ENCODE peak calls at places on chromosomes 3 and 15, in nine cellular contexts. One of them, this sample, is unnamed.

GRCh38 chr3:51802091-51802720 is 23.2 kb upstream of the IQCF6 start:
- DNase-seq in GM13976: no peak
- DNase-seq in A673: no peak
- DNase-seq in Panc1: no peak
- DNase-seq in fibroblast of pulmonary artery: no peak
- DNase-seq in lung: no peak
- DNase-seq in choroid plexus epithelial cell: no peak
- DNase-seq in fibroblast of lung: no peak
- DNase-seq in CD4-positive, alpha-beta T cell: no peak
- DNase-seq in this sample: no peak

GRCh38 chr15:41262571-41262970 is 31.5 kb downstream of the CHP1 start:
- DNase-seq in GM13976: no peak
- DNase-seq in A673: no peak
- DNase-seq in Panc1: no peak
- DNase-seq in fibroblast of pulmonary artery: no peak
- DNase-seq in lung: no peak
- DNase-seq in choroid plexus epithelial cell: no peak
- DNase-seq in fibroblast of lung: no peak
- DNase-seq in CD4-positive, alpha-beta T cell: no peak
- DNase-seq in this sample: no peak

GRCh38 chr3:120417272-120417911 is 33.4 kb downstream of the FSTL1 start:
- DNase-seq in GM13976: peak; percentile 89
- DNase-seq in A673: peak; percentile 97
- DNase-seq in Panc1: peak; percentile 84
- DNase-seq in fibroblast of pulmonary artery: peak; percentile 99
- DNase-seq in lung: peak; percentile 95
- DNase-seq in choroid plexus epithelial cell: peak; percentile 99
- DNase-seq in fibroblast of lung: peak; percentile 98
- DNase-seq in CD4-positive, alpha-beta T cell: peak; percentile 75
- DNase-seq in this sample: peak; percentile 80

GRCh38 chr3:141452045-141452444 is 34.8 kb upstream of the RASA2 start:
- DNase-seq in GM13976: peak; percentile 64
- DNase-seq in A673: peak; percentile 70
- DNase-seq in Panc1: peak; percentile 47
- DNase-seq in fibroblast of pulmonary artery: peak; percentile 87
- DNase-seq in lung: no peak
- DNase-seq in choroid plexus epithelial cell: peak; percentile 88
- DNase-seq in fibroblast of lung: peak; percentile 61
- DNase-seq in CD4-positive, alpha-beta T cell: peak; percentile 52
- DNase-seq in this sample: no peak

GRCh38 chr15:33675246-33675645 is 293.1 kb upstream of the CHRM5 start:
- DNase-seq in GM13976: peak; percentile 42
- DNase-seq in A673: peak; percentile 65
- DNase-seq in Panc1: peak; percentile 13
- DNase-seq in fibroblast of pulmonary artery: peak; percentile 43
- DNase-seq in lung: no peak
- DNase-seq in choroid plexus epithelial cell: peak; percentile 52
- DNase-seq in fibroblast of lung: peak; percentile 19
- DNase-seq in CD4-positive, alpha-beta T cell: no peak
- DNase-seq in this sample: no peak

GRCh38 chr3:197392961-197393360 is 94.5 kb upstream of the DLG1 start:
- DNase-seq in GM13976: no peak
- DNase-seq in A673: no peak
- DNase-seq in Panc1: no peak
- DNase-seq in fibroblast of pulmonary artery: peak; percentile 42
- DNase-seq in lung: no peak
- DNase-seq in choroid plexus epithelial cell: no peak
- DNase-seq in fibroblast of lung: peak; percentile 77
- DNase-seq in CD4-positive, alpha-beta T cell: no peak
- DNase-seq in this sample: no peak

GRCh38 chr3:40265181-40265580 is 44.3 kb upstream of the EIF1B start:
- DNase-seq in GM13976: no peak
- DNase-seq in A673: no peak
- DNase-seq in Panc1: no peak
- DNase-seq in fibroblast of pulmonary artery: no peak
- DNase-seq in lung: no peak
- DNase-seq in choroid plexus epithelial cell: no peak
- DNase-seq in fibroblast of lung: no peak
- DNase-seq in CD4-positive, alpha-beta T cell: no peak
- DNase-seq in this sample: no peak

GRCh38 chr3:194984026-194984425 is 286.9 kb downstream of the XXYLT1 start:
- DNase-seq in GM13976: no peak
- DNase-seq in A673: no peak
- DNase-seq in Panc1: no peak
- DNase-seq in fibroblast of pulmonary artery: no peak
- DNase-seq in lung: no peak
- DNase-seq in choroid plexus epithelial cell: no peak
- DNase-seq in fibroblast of lung: no peak
- DNase-seq in CD4-positive, alpha-beta T cell: no peak
- DNase-seq in this sample: no peak

GRCh38 chr3:190811775-190812480 is 50.6 kb downstream of the GMNC start:
- DNase-seq in GM13976: peak; percentile 9
- DNase-seq in A673: peak; percentile 91
- DNase-seq in Panc1: peak; percentile 56
- DNase-seq in fibroblast of pulmonary artery: peak; percentile 78
- DNase-seq in lung: no peak
- DNase-seq in choroid plexus epithelial cell: peak; percentile 77
- DNase-seq in fibroblast of lung: peak; percentile 44
- DNase-seq in CD4-positive, alpha-beta T cell: no peak
- DNase-seq in this sample: peak; percentile 26

GRCh38 chr3:53114412-53115074 is 15.7 kb downstream of the RFT1 start:
- DNase-seq in GM13976: no peak
- DNase-seq in A673: no peak
- DNase-seq in Panc1: no peak
- DNase-seq in fibroblast of pulmonary artery: no peak
- DNase-seq in lung: no peak
- DNase-seq in choroid plexus epithelial cell: no peak
- DNase-seq in fibroblast of lung: peak; percentile 58
- DNase-seq in CD4-positive, alpha-beta T cell: no peak
- DNase-seq in this sample: no peak

GRCh38 chr3:16818945-16819344 is 65.8 kb upstream of the PLCL2 start:
- DNase-seq in GM13976: no peak
- DNase-seq in A673: no peak
- DNase-seq in Panc1: no peak
- DNase-seq in fibroblast of pulmonary artery: no peak
- DNase-seq in lung: no peak
- DNase-seq in choroid plexus epithelial cell: no peak
- DNase-seq in fibroblast of lung: no peak
- DNase-seq in CD4-positive, alpha-beta T cell: no peak
- DNase-seq in this sample: no peak

GRCh38 chr3:146189519-146190173 is 28.7 kb upstream of the PLOD2 start:
- DNase-seq in GM13976: peak; percentile 48
- DNase-seq in A673: peak; percentile 71
- DNase-seq in Panc1: peak; percentile 55
- DNase-seq in fibroblast of pulmonary artery: peak; percentile 74
- DNase-seq in lung: no peak
- DNase-seq in choroid plexus epithelial cell: peak; percentile 79
- DNase-seq in fibroblast of lung: peak; percentile 47
- DNase-seq in CD4-positive, alpha-beta T cell: no peak
- DNase-seq in this sample: no peak

GRCh38 chr15:25884354-25884753 is 21.2 kb upstream of the ATP10A start:
- DNase-seq in GM13976: no peak
- DNase-seq in A673: no peak
- DNase-seq in Panc1: no peak
- DNase-seq in fibroblast of pulmonary artery: no peak
- DNase-seq in lung: no peak
- DNase-seq in choroid plexus epithelial cell: no peak
- DNase-seq in fibroblast of lung: no peak
- DNase-seq in CD4-positive, alpha-beta T cell: no peak
- DNase-seq in this sample: no peak

GRCh38 chr3:34248352-34248751 is 449.9 kb downstream of the PDCD6IP start:
- DNase-seq in GM13976: no peak
- DNase-seq in A673: no peak
- DNase-seq in Panc1: no peak
- DNase-seq in fibroblast of pulmonary artery: no peak
- DNase-seq in lung: no peak
- DNase-seq in choroid plexus epithelial cell: no peak
- DNase-seq in fibroblast of lung: no peak
- DNase-seq in CD4-positive, alpha-beta T cell: no peak
- DNase-seq in this sample: no peak

GRCh38 chr3:73094951-73095350 is 33.5 kb downstream of the EBLN2 start:
- DNase-seq in GM13976: no peak
- DNase-seq in A673: peak; percentile 88
- DNase-seq in Panc1: no peak
- DNase-seq in fibroblast of pulmonary artery: no peak
- DNase-seq in lung: no peak
- DNase-seq in choroid plexus epithelial cell: no peak
- DNase-seq in fibroblast of lung: no peak
- DNase-seq in CD4-positive, alpha-beta T cell: no peak
- DNase-seq in this sample: no peak

DNA sequence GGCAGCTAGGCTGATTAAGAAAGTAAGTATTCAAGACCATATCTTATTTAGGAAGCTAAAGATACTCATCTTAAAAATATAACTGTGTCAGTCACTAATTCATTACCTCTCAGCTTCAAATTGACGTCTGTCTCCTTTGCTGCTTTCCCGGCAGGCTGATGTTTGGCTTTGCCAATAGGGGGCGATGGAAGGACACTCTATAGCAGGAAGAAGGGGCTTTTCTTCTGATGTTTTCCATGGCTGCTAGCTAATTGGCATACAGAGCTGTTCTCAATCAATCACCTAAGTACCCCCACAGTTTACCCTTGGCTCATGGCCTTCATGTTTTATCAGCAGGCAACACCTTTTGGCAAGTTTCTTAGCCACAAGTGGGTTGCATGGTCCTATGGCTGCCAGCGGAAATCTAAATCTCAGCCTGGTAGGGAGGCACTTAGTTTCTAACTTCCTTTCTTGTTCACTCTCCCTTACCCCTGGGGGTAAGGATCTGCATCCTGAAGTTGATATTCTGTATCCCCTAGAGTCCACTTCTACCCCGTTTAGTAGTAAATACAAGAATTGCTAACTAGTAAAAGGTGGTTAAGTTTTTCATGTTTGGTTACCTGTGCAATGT is 45.0 kb downstream of the ESYT3 start:
- DNase-seq in GM13976: peak; percentile 53
- DNase-seq in A673: peak; percentile 71
- DNase-seq in Panc1: peak; percentile 51
- DNase-seq in fibroblast of pulmonary artery: peak; percentile 61
- DNase-seq in lung: no peak
- DNase-seq in choroid plexus epithelial cell: peak; percentile 75
- DNase-seq in fibroblast of lung: peak; percentile 27
- DNase-seq in CD4-positive, alpha-beta T cell: no peak
- DNase-seq in this sample: no peak
- TF ChIP-seq CTCF in GM13976: peak; percentile 57
- TF ChIP-seq CTCF in A673: peak; percentile 92
- TF ChIP-seq CTCF in Panc1: peak; percentile 95
- TF ChIP-seq CTCF in fibroblast of pulmonary artery: peak; percentile 97
- TF ChIP-seq CTCF in lung: no peak
- TF ChIP-seq CTCF in choroid plexus epithelial cell: peak; percentile 99
- TF ChIP-seq CTCF in fibroblast of lung: peak; percentile 81
- TF ChIP-seq CTCF in CD4-positive, alpha-beta T cell: no peak
- TF ChIP-seq CTCF in this sample: peak; percentile 90

GRCh38 chr3:31695280-31696008 is 162.7 kb downstream of the STT3B start:
- DNase-seq in GM13976: no peak
- DNase-seq in A673: peak; percentile 13
- DNase-seq in Panc1: no peak
- DNase-seq in fibroblast of pulmonary artery: no peak
- DNase-seq in lung: no peak
- DNase-seq in choroid plexus epithelial cell: peak; percentile 44
- DNase-seq in fibroblast of lung: no peak
- DNase-seq in CD4-positive, alpha-beta T cell: peak; percentile 13
- DNase-seq in this sample: no peak
- TF ChIP-seq CTCF in GM13976: peak; percentile 27
- TF ChIP-seq CTCF in A673: peak; percentile 27
- TF ChIP-seq CTCF in Panc1: peak; percentile 43
- TF ChIP-seq CTCF in fibroblast of pulmonary artery: peak; percentile 29
- TF ChIP-seq CTCF in lung: no peak
- TF ChIP-seq CTCF in choroid plexus epithelial cell: peak; percentile 52
- TF ChIP-seq CTCF in fibroblast of lung: no peak
- TF ChIP-seq CTCF in CD4-positive, alpha-beta T cell: peak; percentile 26
- TF ChIP-seq CTCF in this sample: peak; percentile 36

GRCh38 chr15:45249125-45249780 is 2.8 kb upstream of the SLC28A2 start:
- DNase-seq in GM13976: no peak
- DNase-seq in A673: no peak
- DNase-seq in Panc1: no peak
- DNase-seq in fibroblast of pulmonary artery: no peak
- DNase-seq in lung: no peak
- DNase-seq in choroid plexus epithelial cell: no peak
- DNase-seq in fibroblast of lung: no peak
- DNase-seq in CD4-positive, alpha-beta T cell: no peak
- DNase-seq in this sample: no peak

GRCh38 chr15:45254405-45255293 is 2.6 kb downstream of the SLC28A2 start:
- DNase-seq in GM13976: no peak
- DNase-seq in A673: no peak
- DNase-seq in Panc1: peak; percentile 82
- DNase-seq in fibroblast of pulmonary artery: peak; percentile 9
- DNase-seq in lung: no peak
- DNase-seq in choroid plexus epithelial cell: no peak
- DNase-seq in fibroblast of lung: peak; percentile 65
- DNase-seq in CD4-positive, alpha-beta T cell: no peak
- DNase-seq in this sample: no peak

GRCh38 chr15:45251888-45252287 is at the start of gene SLC28A2:
- DNase-seq in GM13976: no peak
- DNase-seq in A673: no peak
- DNase-seq in Panc1: no peak
- DNase-seq in fibroblast of pulmonary artery: no peak
- DNase-seq in lung: no peak
- DNase-seq in choroid plexus epithelial cell: no peak
- DNase-seq in fibroblast of lung: no peak
- DNase-seq in CD4-positive, alpha-beta T cell: no peak
- DNase-seq in this sample: no peak

GRCh38 chr15:45253330-45253729 is 1.3 kb downstream of the SLC28A2 start:
- DNase-seq in GM13976: no peak
- DNase-seq in A673: peak; percentile 24
- DNase-seq in Panc1: no peak
- DNase-seq in fibroblast of pulmonary artery: no peak
- DNase-seq in lung: no peak
- DNase-seq in choroid plexus epithelial cell: peak; percentile 6
- DNase-seq in fibroblast of lung: no peak
- DNase-seq in CD4-positive, alpha-beta T cell: no peak
- DNase-seq in this sample: no peak
- TF ChIP-seq CTCF in GM13976: no peak
- TF ChIP-seq CTCF in A673: peak; percentile 54
- TF ChIP-seq CTCF in Panc1: peak; percentile 35
- TF ChIP-seq CTCF in fibroblast of pulmonary artery: peak; percentile 29
- TF ChIP-seq CTCF in lung: no peak
- TF ChIP-seq CTCF in choroid plexus epithelial cell: peak; percentile 38
- TF ChIP-seq CTCF in fibroblast of lung: no peak
- TF ChIP-seq CTCF in CD4-positive, alpha-beta T cell: no peak
- TF ChIP-seq CTCF in this sample: peak; percentile 25

DNA sequence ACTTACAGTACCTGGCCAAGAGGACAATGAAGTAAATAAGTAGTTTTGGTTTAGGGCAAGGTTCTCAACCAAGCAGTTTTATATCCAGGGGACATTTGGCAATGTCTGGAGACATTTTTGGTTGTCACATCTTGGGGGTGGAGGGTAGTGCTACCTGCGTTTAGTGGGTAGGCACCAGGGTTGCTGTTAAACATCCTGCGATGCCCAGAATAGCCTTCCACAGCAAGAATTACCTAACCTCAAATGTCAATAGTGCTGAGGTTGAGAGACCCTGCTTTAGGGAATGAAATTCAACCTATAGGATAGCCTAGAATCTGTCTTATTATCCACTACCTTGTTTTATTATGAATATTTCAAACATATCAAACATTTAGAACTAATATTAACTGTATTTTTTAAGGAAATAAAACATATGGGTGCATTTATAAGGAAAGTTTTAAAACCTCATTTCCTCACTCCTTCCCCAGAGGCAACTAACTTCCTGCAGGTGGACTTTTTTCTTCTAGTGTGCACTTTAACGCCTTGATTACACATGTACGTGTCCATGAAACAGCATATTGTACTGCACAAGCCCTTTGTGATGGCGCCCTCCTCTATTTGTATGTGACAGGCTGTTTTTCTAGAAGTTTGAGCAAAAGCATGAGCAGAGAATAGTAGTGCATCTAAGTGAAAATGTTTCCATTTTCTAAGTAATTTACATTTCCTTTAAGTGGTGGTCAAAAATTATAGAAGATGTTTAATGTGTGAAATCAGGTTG is 57.1 kb downstream of the TRAK1 start:
- DNase-seq in GM13976: no peak
- DNase-seq in A673: no peak
- DNase-seq in Panc1: no peak
- DNase-seq in fibroblast of pulmonary artery: no peak
- DNase-seq in lung: no peak
- DNase-seq in choroid plexus epithelial cell: no peak
- DNase-seq in fibroblast of lung: no peak
- DNase-seq in CD4-positive, alpha-beta T cell: no peak
- DNase-seq in this sample: no peak
- TF ChIP-seq CTCF in GM13976: no peak
- TF ChIP-seq CTCF in A673: no peak
- TF ChIP-seq CTCF in Panc1: no peak
- TF ChIP-seq CTCF in fibroblast of pulmonary artery: no peak
- TF ChIP-seq CTCF in lung: no peak
- TF ChIP-seq CTCF in choroid plexus epithelial cell: no peak
- TF ChIP-seq CTCF in fibroblast of lung: no peak
- TF ChIP-seq CTCF in CD4-positive, alpha-beta T cell: no peak
- TF ChIP-seq CTCF in this sample: no peak